ENCODE peak calls at places on chromosomes 5 and 9, in four cellular contexts. T, S, Q and O are unnamed samples. For H3K4me1, the result is how much of the 10 kb centered on the place peaks cover.

GRCh38 chr5:139660105-139660915 is 12.2 kb downstream of the CXXC5 start:
- DNase-seq in T (no peak), Q (no peak), S (peak), O (peak)

GRCh38 chr5:115455241-115455640 is 89.3 kb downstream of the FEM1C start:
- DNase-seq in T (no peak), S (peak), Q (no peak), O (no peak)

GRCh38 chr5:171825046-171825445 is 39.4 kb downstream of the SMIM23 start:
- DNase-seq in S (peak), Q (no peak), T (no peak), O (no peak)

GRCh38 chr9:19379283-19379682 is 753 bp downstream of the RPS6 start:
- DNase-seq in T (no peak), S (peak), Q (no peak), O (no peak)

GRCh38 chr9:101376117-101376866 is 8.5 kb downstream of the BAAT start:
- DNase-seq in S (peak), T (no peak), Q (no peak), O (peak)

GRCh38 chr5:146026307-146027010 is 78.9 kb downstream of the PLAC8L1 start:
- DNase-seq in Q (no peak), S (no peak), T (no peak), O (no peak)

GRCh38 chr9:19174127-19174921 is 47.0 kb upstream of the PLIN2 start:
- DNase-seq in S (peak), Q (peak), T (no peak), O (peak)

GRCh38 chr5:174608631-174609097 is 115.7 kb upstream of the MSX2 start:
- DNase-seq in Q (peak), T (no peak), S (no peak), O (no peak)

GRCh38 chr5:147782053-147783028 is at the start of gene JAKMIP2:
- DNase-seq in Q (peak), S (peak), T (peak), O (peak)

DNA sequence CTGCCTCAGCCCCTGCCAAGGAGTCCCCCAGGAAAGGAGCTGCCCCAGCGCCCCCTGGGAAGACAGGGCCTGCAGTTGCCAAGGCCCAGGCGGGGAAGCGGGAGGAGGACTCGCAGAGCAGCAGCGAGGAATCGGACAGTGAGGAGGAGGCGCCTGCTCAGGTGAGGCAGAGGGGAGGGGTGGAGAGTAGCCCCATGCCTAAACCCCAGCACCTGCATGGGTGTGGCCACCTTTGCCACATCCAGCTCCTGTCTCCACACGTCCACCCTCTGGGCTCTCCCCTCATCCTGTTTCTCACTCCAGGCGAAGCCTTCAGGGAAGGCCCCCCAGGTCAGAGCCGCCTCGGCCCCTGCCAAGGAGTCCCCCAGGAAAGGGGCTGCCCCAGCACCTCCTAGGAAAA is 17.2 kb downstream of the TCOF1 start:
- DNase-seq in T (no peak), S (no peak), Q (no peak), O (no peak)
- H3K4me3 ChIP-seq in T (no peak), S (no peak), Q (no peak), O (no peak)

GRCh38 chr5:134539732-134540131 is 14.3 kb downstream of the JADE2 start:
- DNase-seq in T (peak), Q (no peak), S (no peak), O (no peak)

GRCh38 chr5:134545070-134545868 is 19.8 kb downstream of the JADE2 start:
- DNase-seq in Q (peak), S (no peak), T (no peak), O (no peak)

GRCh38 chr5:134540747-134541733 is 15.6 kb downstream of the JADE2 start:
- DNase-seq in S (no peak), Q (no peak), T (no peak), O (no peak)

GRCh38 chr5:134543820-134544692 is 18.6 kb downstream of the JADE2 start:
- DNase-seq in Q (no peak), T (no peak), S (no peak), O (no peak)

GRCh38 chr5:134541736-134542376 is 16.4 kb downstream of the JADE2 start:
- DNase-seq in T (no peak), Q (no peak), S (peak), O (peak)
- H3K4me1 ChIP-seq in T (under half), Q (under half), S (under half), O (under half)

GRCh38 chr9:95132406-95133350 is 184.8 kb downstream of the FANCC start:
- DNase-seq in Q (no peak), S (no peak), T (no peak), O (no peak)
- H3K4me3 ChIP-seq in Q (no peak), S (no peak), T (no peak), O (no peak)

GRCh38 chr5:142840591-142840990 is 70.4 kb downstream of the ARHGAP26 start:
- DNase-seq in S (no peak), Q (peak), T (no peak), O (no peak)
- H3K4me1 ChIP-seq in S (under half), Q (under half), T (under half), O (under half)

DNA sequence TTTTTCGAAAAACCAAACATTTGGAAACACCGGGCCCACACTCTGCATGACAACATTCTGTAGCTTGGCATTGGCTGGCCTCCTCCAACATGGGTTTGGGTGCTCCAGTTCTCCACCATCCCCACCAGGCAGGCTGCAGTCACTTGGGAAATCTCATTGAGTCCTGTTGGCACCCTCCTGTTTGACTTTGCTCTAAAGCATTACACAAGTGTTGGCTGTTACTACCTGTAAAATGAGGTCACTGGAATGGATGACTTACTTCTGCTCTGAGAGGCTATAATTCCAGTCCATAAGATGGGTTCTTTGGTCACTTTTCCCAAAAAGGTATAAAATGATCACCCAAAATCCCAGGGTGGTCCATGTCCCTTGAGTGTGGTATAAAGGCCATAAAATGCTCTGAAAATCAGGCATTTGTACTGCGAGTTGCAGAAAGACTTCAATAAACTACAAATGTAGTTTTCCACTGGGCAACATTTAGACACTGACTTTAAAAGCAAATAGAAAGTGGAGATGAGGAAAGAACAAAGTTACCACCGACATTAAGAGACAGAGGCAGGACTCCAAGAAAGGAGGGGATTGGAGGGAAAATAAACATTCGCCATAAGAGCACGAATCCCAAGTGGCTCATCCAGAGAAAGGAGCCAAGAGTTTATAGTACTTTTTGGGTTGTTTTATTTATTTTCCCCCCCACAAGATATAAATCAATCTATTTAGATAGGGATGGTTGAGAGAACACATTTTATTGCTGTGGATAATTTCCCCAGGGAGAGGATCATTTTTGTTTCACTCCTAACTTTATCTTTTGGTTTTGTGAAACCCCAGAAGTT is 295.1 kb downstream of the TLE1 start:
- DNase-seq in S (no peak), T (no peak), Q (no peak), O (peak)
- H3K4me3 ChIP-seq in S (no peak), T (no peak), Q (no peak), O (no peak)

GRCh38 chr9:35828716-35829083 is at the start of gene FAM221B:
- DNase-seq in S (peak), Q (no peak), T (no peak), O (no peak)

GRCh38 chr9:35831040-35831439 is 2.0 kb downstream of the TMEM8B start:
- DNase-seq in S (no peak), Q (no peak), T (no peak), O (no peak)

GRCh38 chr9:35827486-35827885 is 1.0 kb downstream of the FAM221B start:
- DNase-seq in S (peak), T (no peak), Q (no peak), O (no peak)

GRCh38 chr9:35829764-35830096 is 702 bp downstream of the TMEM8B start:
- DNase-seq in T (no peak), Q (no peak), S (no peak), O (no peak)

DNA sequence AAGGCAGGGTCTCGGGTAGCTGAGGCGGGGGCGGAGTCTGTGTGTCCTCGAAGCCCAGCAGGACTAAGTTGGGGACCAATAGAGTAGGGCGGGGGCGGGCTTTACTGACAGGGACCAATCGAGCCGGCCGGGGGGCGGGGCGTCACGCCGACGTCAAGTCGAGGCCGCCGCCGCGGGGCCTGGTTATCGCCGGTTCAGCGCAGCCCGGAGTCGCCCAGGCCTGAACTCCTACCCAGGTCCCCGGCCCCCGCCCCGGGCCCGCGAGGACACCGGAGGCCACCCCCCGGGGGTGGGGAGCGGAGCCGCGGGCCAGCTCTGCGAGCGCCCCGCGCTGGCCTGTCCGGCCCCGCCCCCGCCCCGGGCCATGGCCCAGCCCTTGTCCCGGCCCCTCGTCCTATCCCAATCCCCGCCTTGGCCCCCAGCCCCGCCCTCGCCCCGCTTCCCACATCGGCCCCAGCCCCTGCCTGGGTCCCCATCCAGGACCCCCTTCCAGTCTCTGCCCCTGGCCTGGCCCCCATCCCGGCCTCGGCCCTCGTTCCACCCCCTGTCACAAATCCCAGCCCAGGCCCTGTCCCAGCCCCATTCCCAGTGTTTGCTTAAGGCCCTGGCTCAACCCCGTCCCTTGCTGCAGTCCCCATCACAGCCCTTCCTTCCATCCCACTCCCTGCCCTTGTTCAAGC is at the start of gene TMEM8B:
- DNase-seq in S (peak), Q (peak), T (no peak), O (peak)
- H3K4me1 ChIP-seq in S (under half), Q (under half), T (under half), O (under half)

GRCh38 chr9:35909274-35909673 is at the start of gene SPAAR:
- DNase-seq in Q (no peak), S (no peak), T (no peak), O (no peak)
- H3K4me3 ChIP-seq in Q (no peak), S (peak), T (no peak), O (no peak)

DNA sequence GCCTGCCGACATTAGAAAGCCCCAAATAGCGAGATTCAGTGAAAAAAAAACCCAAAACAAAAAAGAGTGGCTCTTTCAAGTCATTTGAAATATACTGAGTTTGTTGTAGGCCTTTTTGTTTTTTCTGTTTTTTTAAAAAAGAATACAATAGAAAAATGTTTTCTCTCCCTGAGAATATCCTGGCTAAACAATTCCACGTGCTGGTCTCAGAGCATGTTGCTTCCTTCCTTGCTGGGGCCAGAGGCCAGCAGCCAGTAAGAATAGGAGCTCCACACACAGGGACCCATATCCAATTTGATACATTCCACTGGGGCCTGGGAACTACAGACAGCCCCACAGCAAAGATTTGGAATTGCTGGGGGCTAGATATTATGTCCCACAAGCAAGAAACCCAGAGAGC is 191.4 kb downstream of the HSPA4 start:
- DNase-seq in S (no peak), T (no peak), Q (no peak), O (peak)
- H3K4me1 ChIP-seq in S (under half), T (under half), Q (under half), O (half or more)

GRCh38 chr5:119301210-119301609 is 54.6 kb upstream of the TNFAIP8 start:
- DNase-seq in T (no peak), Q (no peak), S (no peak), O (no peak)

GRCh38 chr5:119301947-119302346 is 53.9 kb upstream of the TNFAIP8 start:
- DNase-seq in S (peak), T (no peak), Q (no peak), O (no peak)

GRCh38 chr5:119304439-119304838 is 51.4 kb upstream of the TNFAIP8 start:
- DNase-seq in Q (no peak), S (peak), T (no peak), O (no peak)

GRCh38 chr5:119302449-119302848 is 53.4 kb upstream of the TNFAIP8 start:
- DNase-seq in S (no peak), T (no peak), Q (no peak), O (no peak)

DNA sequence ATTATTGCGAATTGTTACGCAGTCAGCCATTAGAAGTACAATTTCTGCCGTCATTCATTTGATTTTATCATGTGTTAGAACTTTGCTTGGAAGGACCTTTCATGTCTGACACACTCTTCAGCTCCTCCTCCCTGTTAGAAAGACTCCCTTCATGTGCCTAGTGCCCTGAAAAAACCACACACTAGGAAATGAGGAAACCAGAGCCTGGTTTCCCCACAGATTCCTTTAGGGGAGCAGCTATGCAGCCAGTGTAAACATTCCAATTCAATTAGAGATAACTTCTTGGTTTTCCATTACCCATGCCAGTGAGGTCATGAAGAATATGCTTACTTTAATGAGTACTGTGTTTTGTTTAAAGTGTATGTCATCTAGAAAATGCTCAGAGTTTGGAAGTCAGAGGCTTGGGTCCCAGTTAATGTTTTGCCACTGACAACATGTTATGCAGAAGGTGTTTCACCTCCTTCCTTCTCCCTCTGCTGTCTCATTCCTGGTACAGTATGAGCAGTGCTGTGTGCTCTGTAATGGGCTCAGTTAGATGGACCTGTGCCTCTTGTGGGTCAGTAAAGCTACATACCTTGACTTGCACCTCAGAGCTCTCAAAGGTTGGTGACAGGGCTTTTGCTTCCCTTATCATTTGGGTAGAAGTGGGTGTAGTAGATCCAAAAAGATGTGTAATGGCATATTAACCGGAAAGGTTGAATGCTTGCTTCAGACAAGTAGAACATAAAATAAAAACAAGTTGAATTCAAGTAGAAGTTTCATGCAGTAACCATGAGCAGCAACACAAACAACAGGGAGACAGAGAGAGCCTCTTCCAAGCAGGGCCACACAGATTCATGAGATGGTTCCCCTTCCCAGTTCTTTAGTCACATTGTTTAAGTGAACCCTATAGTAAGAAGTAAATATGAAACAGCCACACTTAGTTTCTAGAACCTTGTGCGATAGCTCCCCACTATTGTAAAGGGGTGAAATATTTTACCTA is 52.6 kb upstream of the TNFAIP8 start:
- DNase-seq in S (peak), T (no peak), Q (peak), O (peak)
- H3K4me3 ChIP-seq in S (no peak), T (no peak), Q (no peak), O (no peak)